ENCODE peak calls at places on chromosomes 7 and 10, in eight cellular contexts. V, M, P, O, K, G, Q and U are unnamed samples.

GRCh38 chr10:61244261-61244775 is 208.9 kb downstream of the TMEM26 start:
- DNase-seq in O (no peak), Q (no peak), K (no peak), V (no peak), P (no peak), G (no peak), M (no peak), U (no peak)

GRCh38 chr10:1367938-1368697 is 311.9 kb downstream of the WDR37 start:
- DNase-seq in K (no peak), M (no peak), Q (no peak), V (no peak), G (no peak), O (no peak), P (no peak), U (no peak)

GRCh38 chr10:111756541-111757061 is 427.0 kb downstream of the GPAM start:
- DNase-seq in M (no peak), V (no peak), Q (no peak), K (peak; percentile 62), G (no peak), P (no peak), O (peak; percentile 47), U (peak; percentile 6)

GRCh38 chr7:4010206-4010605 is 671.9 kb upstream of the FOXK1 start:
- DNase-seq in Q (no peak), O (no peak), K (no peak), V (no peak), M (no peak), G (no peak), P (no peak), U (no peak)

GRCh38 chr10:128028508-128029279 is 97.5 kb downstream of the MKI67 start:
- DNase-seq in Q (no peak), V (no peak), M (no peak), G (no peak), K (no peak), O (no peak), P (no peak), U (no peak)

GRCh38 chr10:72162978-72163377 is 52.8 kb upstream of the ANAPC16 start:
- DNase-seq in V (no peak), M (peak; percentile 75), P (no peak), K (no peak), G (no peak), Q (peak; percentile 82), O (no peak), U (peak; percentile 75)

GRCh38 chr10:68721673-68721963 is 579 bp downstream of the CCAR1 start:
- DNase-seq in G (no peak), P (no peak), V (no peak), Q (no peak), K (no peak), M (no peak), O (no peak), U (no peak)

GRCh38 chr10:50637003-50637579 is 13.3 kb upstream of the SGMS1 start:
- DNase-seq in G (no peak), M (no peak), O (no peak), V (no peak), Q (no peak), K (no peak), P (no peak), U (no peak)

GRCh38 chr7:15305002-15305600 is 256.7 kb downstream of the AGMO start:
- DNase-seq in K (peak; percentile 34), G (no peak), Q (no peak), P (no peak), O (peak; percentile 54), M (peak; percentile 66), V (no peak), U (no peak)

GRCh38 chr10:129707406-129708388 is 240.7 kb downstream of the MGMT start:
- DNase-seq in K (no peak), G (no peak), O (no peak), Q (no peak), M (peak; percentile 59), P (no peak), V (no peak), U (no peak)

GRCh38 chr7:28516390-28517145 is 104.2 kb downstream of the CREB5 start:
- DNase-seq in G (no peak), Q (no peak), V (no peak), M (no peak), P (no peak), K (no peak), O (no peak), U (no peak)

GRCh38 chr7:23380961-23381360 is 81.8 kb downstream of the MALSU1 start:
- DNase-seq in Q (no peak), V (no peak), O (no peak), M (no peak), K (no peak), G (no peak), P (no peak), U (no peak)

GRCh38 chr7:22549667-22550513 is 49.9 kb upstream of the STEAP1B start:
- DNase-seq in P (no peak), G (no peak), O (peak; percentile 34), V (peak; percentile 62), K (no peak), Q (no peak), M (peak; percentile 22), U (no peak)

GRCh38 chr7:142853739-142854504 is 954 bp upstream of the EPHB6 start:
- DNase-seq in G (peak; percentile 28), O (peak; percentile 65), Q (no peak), V (no peak), M (peak; percentile 64), K (peak; percentile 77), P (no peak), U (peak; percentile 74)

GRCh38 chr7:25054849-25055248 is 70.2 kb downstream of the CYCS start:
- DNase-seq in V (no peak), G (no peak), K (no peak), P (no peak), M (no peak), O (no peak), Q (no peak), U (no peak)

GRCh38 chr7:24750441-24751055 is 6.7 kb downstream of the GSDME start:
- DNase-seq in V (no peak), Q (no peak), K (no peak), O (no peak), P (no peak), G (no peak), M (peak; percentile 25), U (no peak)

GRCh38 chr7:82789883-82790609 is 346.5 kb upstream of the CACNA2D1 start:
- DNase-seq in V (no peak), O (no peak), K (no peak), M (peak; percentile 76), Q (no peak), P (no peak), G (no peak), U (no peak)

GRCh38 chr10:5512881-5513698 is 11.7 kb upstream of the CALML3 start:
- DNase-seq in Q (no peak), O (no peak), M (no peak), P (no peak), V (no peak), K (no peak), G (no peak), U (no peak)

GRCh38 chr10:131435232-131435631 is 123.7 kb upstream of the TCERG1L start:
- DNase-seq in G (no peak), M (no peak), O (no peak), Q (no peak), P (no peak), K (no peak), V (no peak), U (no peak)

GRCh38 chr7:70113543-70113942 is 515.3 kb downstream of the AUTS2 start:
- DNase-seq in O (no peak), P (no peak), V (no peak), Q (no peak), G (no peak), M (no peak), K (no peak), U (no peak)